ENCODE peak calls at places on chromosomes 11 and 22, in ten cellular contexts. V is IMR-90; E is tibial artery; X is pancreas; L is right lobe of liver; Y is lung; M is cardiac muscle cell; J is CD8-positive, alpha-beta T cell; Q is stomach; N is mammary epithelial cell. P is an unnamed sample. For H3K36me3, the result is how much of the 10 kb centered on the place peaks cover.

GRCh38 chr22:36422287-36423014 is 34.7 kb upstream of the MYH9 start:
- DNase-seq in M (no peak), L (no peak), J (no peak), Q (no peak), Y (no peak), V (no peak), E (no peak), X (no peak), N (no peak), P (no peak)

GRCh38 chr11:85626496-85626895 is 648 bp downstream of the DLG2 start:
- DNase-seq in V (no peak), M (no peak), J (no peak), N (no peak), Y (peak), Q (peak), X (no peak), E (no peak), L (peak), P (no peak)

GRCh38 chr11:34570584-34570983 is 50.3 kb upstream of the EHF start:
- DNase-seq in E (no peak), N (peak), J (no peak), X (no peak), L (no peak), Q (peak), Y (no peak), V (peak), M (no peak), P (peak)

GRCh38 chr22:21982338-21982965 is at the start of gene TOP3B:
- DNase-seq in V (peak), L (peak), M (peak), Y (peak), N (peak), X (peak), J (peak), E (peak), Q (peak), P (no peak)

GRCh38 chr11:77019976-77020591 is 14.1 kb upstream of the B3GNT6 start:
- DNase-seq in Q (no peak), M (peak), V (peak), Y (no peak), X (no peak), E (no peak), J (no peak), N (peak), L (no peak), P (peak)

GRCh38 chr11:68651208-68651984 is 32.9 kb upstream of the GAL start:
- DNase-seq in X (no peak), Q (no peak), N (peak), V (peak), J (no peak), L (no peak), M (peak), E (no peak), Y (no peak), P (no peak)

GRCh38 chr11:104645276-104646018 is 252.8 kb downstream of the CASP12 start:
- DNase-seq in Q (no peak), X (no peak), N (no peak), V (no peak), M (no peak), J (no peak), E (no peak), Y (no peak), L (no peak), P (no peak)

GRCh38 chr22:33923660-33924246 is 3.5 kb upstream of the LARGE1 start:
- DNase-seq in M (peak), L (peak), E (peak), X (no peak), N (peak), Q (peak), V (peak), Y (peak), J (no peak), P (no peak)

GRCh38 chr11:81237139-81237538 is 1496.5 kb downstream of the FAM181B start:
- DNase-seq in M (peak), Q (no peak), J (no peak), E (no peak), V (peak), L (no peak), X (no peak), Y (no peak), N (peak), P (no peak)

GRCh38 chr22:22103078-22103593 is 120.5 kb upstream of the TOP3B start:
- DNase-seq in V (no peak), N (no peak), J (no peak), Q (no peak), E (no peak), M (no peak), Y (no peak), L (no peak), X (no peak), P (no peak)

GRCh38 chr11:23311986-23312940 is 452.0 kb upstream of the CCDC179 start:
- DNase-seq in N (no peak), Q (no peak), J (no peak), V (peak), X (no peak), Y (no peak), L (no peak), E (no peak), M (peak), P (no peak)

GRCh38 chr22:49668402-49668801 is 159.3 kb downstream of the BRD1 start:
- DNase-seq in M (no peak), V (no peak), L (peak), E (no peak), Y (no peak), Q (no peak), N (no peak), X (no peak), J (no peak), P (no peak)

GRCh38 chr22:48750826-48751440 is 1076.7 kb downstream of the BRD1 start:
- DNase-seq in Q (peak), L (no peak), J (no peak), Y (peak), E (peak), N (no peak), V (no peak), X (no peak), M (no peak), P (no peak)

GRCh38 chr11:118106789-118107335 is 20.1 kb upstream of the SMIM35 start:
- DNase-seq in N (peak), X (no peak), L (no peak), V (no peak), Y (no peak), J (no peak), M (peak), E (no peak), Q (no peak), P (peak)

GRCh38 chr22:30121988-30122387 is 41.7 kb downstream of the HORMAD2 start:
- DNase-seq in Q (no peak), X (no peak), N (no peak), J (no peak), L (no peak), E (no peak), V (no peak), Y (no peak), M (no peak), P (no peak)

GRCh38 chr11:128630367-128631230 is 43.2 kb upstream of the ETS1 start:
- DNase-seq in Q (peak), E (peak), V (peak), X (peak), Y (peak), L (peak), N (peak), M (peak), J (peak), P (peak)

GRCh38 chr11:131064373-131064991 is 148.2 kb upstream of the SNX19 start:
- DNase-seq in J (no peak), Q (peak), N (peak), V (peak), X (peak), M (peak), Y (peak), L (peak), E (no peak), P (peak)

GRCh38 chr11:27740362-27741024 is 40.2 kb upstream of the BDNF start:
- DNase-seq in V (no peak), X (no peak), N (no peak), Q (no peak), M (peak), E (no peak), Y (no peak), L (no peak), J (no peak), P (no peak)

GRCh38 chr11:110907629-110908028 is 195.4 kb upstream of the ARHGAP20 start:
- DNase-seq in J (no peak), N (peak), V (peak), X (no peak), L (no peak), Y (peak), E (no peak), Q (peak), M (peak), P (peak)

GRCh38 chr22:30280495-30280894 is 8.8 kb downstream of the CASTOR1 start:
- DNase-seq in V (peak), L (no peak), Q (no peak), N (no peak), E (no peak), M (no peak), X (no peak), J (no peak), Y (no peak), P (no peak)

GRCh38 chr11:71120346-71120963 is 131.9 kb downstream of the SHANK2 start:
- DNase-seq in M (peak), V (no peak), X (peak), Q (peak), N (peak), L (peak), E (no peak), J (no peak), Y (no peak), P (no peak)

GRCh38 chr11:35629914-35630313 is 11.7 kb downstream of the FJX1 start:
- DNase-seq in N (peak), Q (no peak), L (no peak), M (peak), V (peak), J (no peak), Y (peak), X (no peak), E (no peak), P (peak)

GRCh38 chr11:129249923-129250322 is 57.8 kb upstream of the ARHGAP32 start:
- DNase-seq in Q (no peak), M (no peak), N (peak), V (no peak), J (no peak), E (no peak), X (no peak), L (no peak), Y (no peak), P (no peak)

GRCh38 chr11:8258771-8259170 is 4.9 kb downstream of the LMO1 start:
- DNase-seq in M (peak), J (no peak), L (peak), N (peak), Q (peak), V (peak), X (no peak), Y (no peak), E (no peak), P (peak)

GRCh38 chr11:6565325-6565724 is 38.1 kb downstream of the RRP8 start:
- DNase-seq in Y (no peak), N (no peak), Q (no peak), L (no peak), J (no peak), E (no peak), M (no peak), X (no peak), V (no peak), P (no peak)

GRCh38 chr11:24588075-24588474 is 91.2 kb downstream of the LUZP2 start:
- DNase-seq in M (peak), L (no peak), N (peak), J (no peak), X (no peak), E (no peak), Q (no peak), Y (no peak), V (peak), P (peak)

GRCh38 chr11:112795142-112795815 is 165.9 kb upstream of the NCAM1 start:
- DNase-seq in Y (no peak), N (peak), M (peak), J (no peak), L (no peak), E (peak), X (no peak), Q (peak), V (peak), P (no peak)

GRCh38 chr11:62491571-62492329 is 54.9 kb downstream of the AHNAK start:
- DNase-seq in V (no peak), J (no peak), L (no peak), M (no peak), E (no peak), Q (no peak), Y (no peak), X (no peak), N (no peak), P (no peak)

GRCh38 chr11:102026217-102026616 is 21.0 kb upstream of the CFAP300 start:
- DNase-seq in X (no peak), V (no peak), L (no peak), J (no peak), E (no peak), Q (no peak), N (no peak), Y (peak), M (no peak), P (no peak)

GRCh38 chr11:132075447-132075846 is 705.0 kb downstream of the NTM start:
- DNase-seq in M (no peak), Q (no peak), N (no peak), X (no peak), V (no peak), J (no peak), Y (no peak), E (no peak), L (no peak), P (no peak)

GRCh38 chr11:79956061-79956460 is 515.2 kb upstream of the TENM4 start:
- DNase-seq in X (no peak), Y (no peak), Q (no peak), L (no peak), V (no peak), J (no peak), M (no peak), N (no peak), E (no peak), P (no peak)

GRCh38 chr11:75203138-75203537 is 37.4 kb upstream of the TPBGL start:
- DNase-seq in J (no peak), Y (no peak), L (peak), V (no peak), E (no peak), X (no peak), N (no peak), M (no peak), Q (no peak), P (no peak)

GRCh38 chr11:200224-201003 is 6.8 kb downstream of the BET1L start:
- DNase-seq in X (peak), E (peak), M (no peak), Y (peak), J (no peak), Q (peak), V (no peak), N (no peak), L (no peak), P (no peak)

GRCh38 chr11:73312036-73312435 is 4.0 kb downstream of the ARHGEF17 start:
- DNase-seq in X (no peak), L (no peak), E (no peak), J (no peak), M (no peak), Y (no peak), Q (no peak), V (no peak), N (no peak), P (no peak)

GRCh38 chr11:73308963-73309960 is 1.2 kb downstream of the ARHGEF17 start:
- DNase-seq in X (peak), Q (peak), N (peak), E (peak), V (peak), L (peak), M (peak), J (no peak), Y (peak), P (peak)

GRCh38 chr11:73310076-73310475 is 2.0 kb downstream of the ARHGEF17 start:
- DNase-seq in J (no peak), V (no peak), X (peak), Y (no peak), L (no peak), Q (no peak), N (no peak), M (no peak), E (no peak), P (no peak)

GRCh38 chr11:73311394-73311869 is 3.4 kb downstream of the ARHGEF17 start:
- DNase-seq in V (no peak), E (peak), N (no peak), J (no peak), X (no peak), Q (no peak), L (no peak), Y (no peak), M (no peak), P (no peak)

DNA sequence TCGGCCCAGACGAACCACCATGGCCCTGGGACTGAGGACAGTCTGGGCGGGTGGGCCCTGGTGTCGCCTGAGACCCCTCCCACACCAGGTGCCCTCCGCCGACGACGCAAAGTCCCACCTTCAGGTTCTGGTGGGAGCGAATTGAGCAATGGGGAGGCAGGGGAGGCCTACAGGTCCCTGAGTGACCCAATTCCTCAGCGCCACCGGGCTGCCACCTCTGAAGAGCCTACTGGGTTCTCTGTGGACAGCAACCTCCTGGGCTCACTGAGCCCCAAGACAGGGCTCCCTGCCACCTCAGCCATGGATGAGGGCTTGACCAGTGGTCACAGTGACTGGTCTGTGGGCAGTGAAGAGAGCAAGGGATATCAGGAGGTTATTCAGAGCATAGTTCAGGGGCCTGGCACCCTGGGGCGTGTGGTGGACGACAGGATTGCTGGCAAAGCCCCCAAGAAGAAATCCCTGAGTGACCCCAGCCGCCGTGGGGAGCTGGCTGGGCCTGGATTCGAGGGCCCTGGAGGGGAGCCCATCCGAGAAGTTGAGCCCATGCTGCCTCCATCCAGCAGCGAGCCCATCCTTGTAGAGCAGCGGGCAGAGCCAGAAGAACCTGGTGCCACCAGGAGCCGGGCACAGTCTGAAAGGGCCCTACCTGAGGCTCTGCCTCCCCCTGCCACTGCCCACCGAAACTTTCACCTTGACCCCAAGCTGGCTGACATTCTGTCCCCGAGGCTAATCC is 2.8 kb downstream of the ARHGEF17 start:
- DNase-seq in X (no peak), J (no peak), N (no peak), Q (no peak), M (no peak), L (no peak), V (no peak), Y (no peak), E (no peak), P (no peak)
- H3K4me3 ChIP-seq in X (no peak), J (no peak), N (no peak), Q (peak), M (no peak), L (peak), V (peak), Y (peak), E (peak), P (no peak)

GRCh38 chr11:45212566-45213315 is 66.3 kb downstream of the PRDM11 start:
- DNase-seq in N (no peak), J (no peak), X (peak), L (no peak), E (no peak), V (no peak), Y (no peak), M (no peak), Q (no peak), P (no peak)

GRCh38 chr11:45209904-45210699 is 63.7 kb downstream of the PRDM11 start:
- DNase-seq in Q (peak), L (peak), J (no peak), V (peak), Y (peak), E (peak), N (no peak), X (peak), M (peak), P (no peak)

GRCh38 chr11:45213316-45213665 is 66.9 kb downstream of the PRDM11 start:
- DNase-seq in Y (no peak), E (no peak), V (no peak), X (no peak), M (no peak), J (no peak), L (no peak), N (no peak), Q (no peak), P (no peak)

GRCh38 chr11:45210846-45211245 is 64.4 kb downstream of the PRDM11 start:
- DNase-seq in Q (no peak), Y (no peak), N (no peak), V (no peak), E (no peak), J (no peak), L (no peak), X (no peak), M (no peak), P (no peak)

DNA sequence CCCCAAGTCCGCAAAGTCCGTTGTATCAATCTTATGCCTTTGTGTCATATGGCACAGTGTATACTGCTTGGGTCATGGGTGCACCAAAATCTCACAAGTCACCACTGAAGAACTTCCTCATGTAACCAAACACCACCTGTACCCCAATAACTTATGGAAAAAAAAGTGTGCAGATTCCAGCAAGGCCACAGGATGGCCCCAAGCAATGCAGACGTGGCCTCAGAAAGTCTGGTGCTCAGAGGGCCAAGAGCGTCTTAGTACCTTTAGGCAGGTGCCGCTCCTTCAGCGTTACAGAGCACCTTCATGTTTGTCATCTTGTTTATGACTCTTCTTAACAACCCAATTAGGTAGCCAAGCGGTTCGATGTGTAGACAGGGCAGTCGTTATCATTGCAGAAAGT is 65.3 kb downstream of the PRDM11 start:
- DNase-seq in L (no peak), X (no peak), M (no peak), N (no peak), E (no peak), Y (no peak), J (no peak), Q (no peak), V (no peak), P (no peak)
- TF ChIP-seq CTCF in L (no peak), X (no peak), M (no peak), N (peak), E (no peak), Y (no peak), J (no peak), Q (no peak), V (peak), P (no peak)

GRCh38 chr22:38230108-38230825 is 28.5 kb downstream of the MAFF start:
- DNase-seq in Y (no peak), N (no peak), E (no peak), L (no peak), X (no peak), V (no peak), M (peak), J (peak), Q (peak), P (no peak)
- H3K36me3 ChIP-seq in Y (under half), N (under half), E (half or more), L (under half), X (under half), V (half or more), M (under half), J (under half), Q (half or more), P (under half)

DNA sequence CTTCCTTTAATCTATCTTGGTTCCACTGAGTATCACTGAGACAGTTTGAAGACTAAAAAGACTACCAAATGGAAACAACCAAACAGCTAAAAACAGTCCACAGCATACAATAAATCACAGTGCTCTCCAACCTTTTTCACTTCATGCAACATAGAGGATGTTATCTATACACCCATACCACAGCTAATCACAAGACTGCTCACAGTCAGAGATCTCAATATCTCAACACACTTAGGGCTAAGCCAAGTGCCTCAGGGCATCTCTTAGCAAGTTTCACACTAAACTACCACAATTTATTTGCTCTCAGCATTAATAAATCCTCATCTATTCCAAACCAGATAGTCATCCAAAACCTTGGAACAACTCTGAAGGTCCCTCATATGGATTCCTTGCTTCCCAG is 129.4 kb downstream of the SBF2 start:
- DNase-seq in L (no peak), Q (no peak), X (no peak), Y (no peak), M (no peak), N (no peak), J (no peak), V (peak), E (no peak), P (no peak)
- H3K4me3 ChIP-seq in L (no peak), Q (no peak), X (no peak), Y (no peak), M (no peak), N (no peak), J (no peak), V (no peak), E (no peak), P (no peak)

DNA sequence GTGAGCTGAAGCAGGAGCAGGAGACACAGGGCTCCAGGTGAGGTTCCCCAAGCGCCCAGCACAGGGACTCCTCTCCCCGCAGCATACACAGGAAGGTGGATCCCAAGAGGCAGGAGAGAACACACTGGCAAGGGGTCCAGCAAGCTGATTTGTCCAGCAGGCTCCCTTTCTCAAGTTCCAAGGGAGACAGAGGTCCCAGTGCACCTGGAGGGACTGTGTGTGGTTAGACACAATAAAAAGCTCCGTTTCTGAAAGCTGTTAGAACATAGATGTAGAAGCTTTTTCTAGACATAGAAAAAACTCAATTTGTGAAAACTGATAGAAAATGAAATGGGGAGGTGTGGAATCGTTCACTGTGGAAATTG is 1.8 kb downstream of the CALCB start:
- DNase-seq in E (no peak), V (no peak), L (no peak), J (no peak), X (no peak), Q (no peak), Y (no peak), N (no peak), M (no peak), P (no peak)
- TF ChIP-seq CTCF in E (no peak), V (no peak), L (no peak), J (peak), X (no peak), Q (no peak), Y (no peak), N (no peak), M (no peak), P (no peak)